ENCODE peak calls at places on chromosomes 12 and 14, in seven cellular contexts. R, N, X, E, C, S and F are unnamed samples.

GRCh38 chr12:131380961-131381705 is 329.8 kb upstream of the SFSWAP start:
- DNase-seq in S (no peak), X (no peak), N (no peak), R (no peak), E (no peak), C (no peak), F (no peak)

GRCh38 chr14:65003394-65003793 is 16.7 kb downstream of the FNTB start:
- DNase-seq in E (no peak), R (no peak), X (no peak), C (no peak), S (no peak), N (no peak), F (no peak)

GRCh38 chr12:116818341-116818856 is 62.8 kb downstream of the HRK start:
- DNase-seq in R (no peak), S (peak; percentile 32), X (peak; percentile 60), E (no peak), C (peak; percentile 5), N (no peak), F (peak; percentile 36)

GRCh38 chr12:95858451-95859343 is at the start of gene SNRPF:
- DNase-seq in C (peak; percentile 91), E (peak; percentile 97), N (peak; percentile 95), R (peak; percentile 94), S (peak; percentile 94), X (peak; percentile 96), F (peak; percentile 97)

GRCh38 chr12:30805959-30806358 is 51.2 kb upstream of the CAPRIN2 start:
- DNase-seq in C (no peak), E (no peak), X (no peak), N (no peak), R (no peak), S (no peak), F (no peak)

GRCh38 chr12:127588224-127588623 is 678.7 kb upstream of the TMEM132C start:
- DNase-seq in E (no peak), C (no peak), X (no peak), R (peak; percentile 86), N (no peak), S (no peak), F (no peak)

GRCh38 chr14:68814376-68815287 is 21.8 kb upstream of the ZFP36L1 start:
- DNase-seq in X (peak; percentile 90), R (no peak), N (peak; percentile 16), C (peak; percentile 41), S (peak; percentile 50), E (peak; percentile 84), F (peak; percentile 70)

GRCh38 chr12:59929091-59929490 is 333.3 kb downstream of the SLC16A7 start:
- DNase-seq in X (no peak), N (no peak), S (no peak), C (no peak), E (no peak), R (peak; percentile 52), F (no peak)

GRCh38 chr12:76220980-76221379 is 127.2 kb downstream of the BBS10 start:
- DNase-seq in R (no peak), C (no peak), E (no peak), X (no peak), S (no peak), N (no peak), F (no peak)

GRCh38 chr12:96399081-96399918 is 939 bp downstream of the CDK17 start:
- DNase-seq in S (peak; percentile 75), X (peak; percentile 80), E (peak; percentile 69), R (no peak), C (peak; percentile 59), N (peak; percentile 80), F (peak; percentile 73)

GRCh38 chr14:73754911-73755360 is 40.8 kb upstream of the PNMA1 start:
- DNase-seq in C (no peak), R (peak; percentile 42), X (no peak), E (no peak), N (no peak), S (no peak), F (peak; percentile 64)

GRCh38 chr14:54503476-54503875 is 6.2 kb upstream of the CGRRF1 start:
- DNase-seq in E (peak; percentile 25), C (no peak), N (no peak), X (peak; percentile 27), S (no peak), R (no peak), F (no peak)

GRCh38 chr14:78767436-78767835 is 597.3 kb downstream of the NRXN3 start:
- DNase-seq in N (no peak), R (no peak), S (no peak), C (no peak), E (no peak), X (no peak), F (no peak)

GRCh38 chr12:132413931-132414588 is 75.9 kb upstream of the FBRSL1 start:
- DNase-seq in E (peak; percentile 64), X (peak; percentile 20), C (no peak), R (no peak), N (no peak), S (no peak), F (no peak)

GRCh38 chr14:52325126-52325525 is 11.0 kb downstream of the PTGER2 start:
- DNase-seq in X (peak; percentile 72), R (no peak), N (no peak), C (no peak), S (no peak), E (no peak), F (no peak)

GRCh38 chr14:65840118-65840751 is 427.7 kb downstream of the FUT8 start:
- DNase-seq in N (no peak), X (no peak), E (no peak), R (no peak), S (no peak), C (no peak), F (no peak)

GRCh38 chr14:87944987-87945604 is 47.9 kb downstream of the GALC start:
- DNase-seq in E (peak; percentile 4), N (peak; percentile 41), S (no peak), X (peak; percentile 56), R (peak; percentile 21), C (no peak), F (no peak)

GRCh38 chr12:123164222-123164621 is 13.3 kb upstream of the PITPNM2 start:
- DNase-seq in X (no peak), N (no peak), R (no peak), C (no peak), E (no peak), S (no peak), F (no peak)

GRCh38 chr14:81329640-81330385 is 70.3 kb downstream of the STON2 start:
- DNase-seq in X (no peak), N (no peak), S (no peak), R (no peak), C (no peak), E (no peak), F (no peak)

GRCh38 chr14:99158646-99159165 is 113.3 kb downstream of the BCL11B start:
- DNase-seq in S (no peak), C (no peak), X (no peak), E (no peak), N (no peak), R (no peak), F (no peak)

GRCh38 chr12:32467959-32468863 is 68.9 kb downstream of the FGD4 start:
- DNase-seq in X (peak; percentile 80), N (no peak), S (no peak), R (no peak), C (no peak), E (no peak), F (no peak)

GRCh38 chr12:96398422-96399080 is 1.7 kb downstream of the CDK17 start:
- DNase-seq in N (no peak), S (no peak), E (no peak), X (peak; percentile 29), R (no peak), C (no peak), F (no peak)

GRCh38 chr12:46260153-46260912 is 8.5 kb downstream of the SLC38A1 start:
- DNase-seq in N (no peak), R (peak; percentile 15), E (no peak), X (no peak), C (no peak), S (no peak), F (no peak)

GRCh38 chr12:104213952-104214351 is 1.6 kb upstream of the TXNRD1 start:
- DNase-seq in X (no peak), C (no peak), N (no peak), S (no peak), E (no peak), R (peak; percentile 99), F (no peak)

GRCh38 chr12:5073838-5074237 is 30.2 kb downstream of the KCNA5 start:
- DNase-seq in S (no peak), E (no peak), C (no peak), R (no peak), N (no peak), X (peak; percentile 5), F (no peak)

GRCh38 chr14:100593751-100594624 is 6.8 kb upstream of the BEGAIN start:
- DNase-seq in X (no peak), R (no peak), E (no peak), C (no peak), S (no peak), N (no peak), F (no peak)

GRCh38 chr14:74941676-74942097 is 13.7 kb downstream of the PGF start:
- DNase-seq in N (peak; percentile 46), C (peak; percentile 69), R (no peak), E (no peak), S (peak; percentile 21), X (peak; percentile 71), F (no peak)

GRCh38 chr12:103244596-103244995 is 251.2 kb downstream of the C12orf42 start:
- DNase-seq in N (no peak), X (no peak), R (no peak), S (no peak), C (no peak), E (no peak), F (no peak)

GRCh38 chr12:66269757-66270383 is 32.4 kb upstream of the HELB start:
- DNase-seq in N (peak; percentile 39), E (peak; percentile 25), R (peak; percentile 20), S (no peak), C (no peak), X (peak; percentile 62), F (no peak)

GRCh38 chr12:94074970-94075695 is 73.2 kb upstream of the PLXNC1 start:
- DNase-seq in R (peak; percentile 73), S (no peak), E (no peak), C (peak; percentile 9), N (no peak), X (peak; percentile 8), F (peak; percentile 66)

GRCh38 chr12:56129210-56129691 is 1.2 kb downstream of the ESYT1 start:
- DNase-seq in S (peak; percentile 69), C (peak; percentile 73), N (peak; percentile 9), X (peak; percentile 85), E (peak; percentile 56), R (no peak), F (peak; percentile 74)